ENCODE peak calls at places on chromosomes 4 and X, in nine cellular contexts. L is cardiac muscle cell; B is Peyer's patch; D is vagina; P is GM23338; Q is CD4-positive, alpha-beta T cell; W is stomach; A is RWPE1; F is neural progenitor cell. V is an unnamed sample.

GRCh38 chr4:152535236-152535902 is 523 bp downstream of the FBXW7 start:
- DNase-seq in Q (peak; percentile 21), A (peak; percentile 16), D (no peak), W (no peak), P (peak; percentile 39), L (no peak), B (no peak), F (peak; percentile 55), V (no peak)

GRCh38 chr4:8032381-8032780 is 92.7 kb upstream of the AFAP1 start:
- DNase-seq in W (no peak), Q (no peak), B (no peak), A (no peak), D (no peak), F (no peak), L (no peak), P (no peak), V (no peak)

GRCh38 chr4:47061435-47061834 is 30.1 kb downstream of the GABRB1 start:
- DNase-seq in D (no peak), B (no peak), A (no peak), Q (no peak), W (no peak), L (no peak), P (no peak), F (no peak), V (peak; percentile 39)

GRCh38 chr4:87975466-87975865 is at the start of gene SPP1:
- DNase-seq in F (peak; percentile 74), B (no peak), A (no peak), D (no peak), W (no peak), L (peak; percentile 28), Q (no peak), P (peak; percentile 87), V (no peak)

GRCh38 chrX:94655180-94655579 is 981.2 kb downstream of the FAM133A start:
- DNase-seq in F (no peak), D (no peak), P (no peak), W (no peak), Q (no peak), L (peak; percentile 3), B (no peak), A (no peak), V (no peak)

GRCh38 chr4:132593717-132594400 is 555.2 kb upstream of the PCDH10 start:
- DNase-seq in Q (no peak), L (no peak), D (no peak), F (no peak), P (no peak), A (peak; percentile 13), W (no peak), B (no peak), V (no peak)

GRCh38 chr4:70203601-70204000 is 8.1 kb downstream of the ODAM start:
- DNase-seq in B (no peak), W (no peak), L (no peak), Q (no peak), P (no peak), A (no peak), F (no peak), D (no peak), V (no peak)

GRCh38 chrX:24619647-24620046 is 27.5 kb downstream of the PCYT1B start:
- DNase-seq in Q (no peak), B (no peak), D (no peak), P (no peak), L (peak; percentile 74), A (no peak), W (no peak), F (no peak), V (peak; percentile 0)

GRCh38 chr4:3878678-3879077 is 112.5 kb downstream of the ADRA2C start:
- DNase-seq in L (no peak), F (no peak), P (no peak), A (no peak), Q (no peak), D (no peak), W (no peak), B (no peak), V (no peak)

GRCh38 chr4:3877236-3877635 is 111.1 kb downstream of the ADRA2C start:
- DNase-seq in B (no peak), W (no peak), F (no peak), L (no peak), P (no peak), Q (no peak), A (no peak), D (no peak), V (no peak)

GRCh38 chr4:3879681-3880594 is 113.8 kb downstream of the ADRA2C start:
- DNase-seq in Q (peak; percentile 15), D (no peak), L (peak; percentile 18), F (no peak), W (peak; percentile 26), A (no peak), B (peak; percentile 55), P (peak; percentile 57), V (no peak)

GRCh38 chr4:3875466-3875865 is 109.3 kb downstream of the ADRA2C start:
- DNase-seq in A (no peak), P (no peak), F (no peak), B (no peak), Q (no peak), D (no peak), L (no peak), W (no peak), V (no peak)

DNA sequence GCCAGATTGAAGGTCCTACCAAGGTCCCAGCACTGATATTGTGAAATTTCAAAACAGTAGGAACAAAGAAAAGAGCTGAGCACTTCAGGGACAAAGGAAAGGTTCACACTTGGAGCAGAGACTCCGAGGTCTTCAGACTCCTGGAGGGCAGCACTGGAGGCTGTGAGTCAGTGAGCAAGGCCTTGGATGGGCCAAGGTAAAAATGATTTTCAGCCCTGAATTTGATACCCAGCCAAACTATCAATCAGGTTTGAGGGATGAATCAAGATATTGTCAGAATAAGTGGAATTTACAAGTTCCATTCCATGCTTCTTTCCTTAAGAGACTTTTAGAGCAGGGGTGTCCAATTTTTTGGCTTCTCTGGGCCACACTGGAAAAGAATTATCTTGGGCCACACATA is 111.7 kb downstream of the ADRA2C start:
- DNase-seq in L (no peak), W (no peak), D (no peak), B (no peak), Q (no peak), F (no peak), A (no peak), P (no peak), V (no peak)
- TF ChIP-seq CTCF in L (no peak), W (no peak), D (no peak), B (no peak), Q (no peak), F (no peak), A (no peak), P (no peak), V (no peak)

GRCh38 chrX:9440116-9440844 is 24.6 kb upstream of the TBL1X start:
- DNase-seq in Q (no peak), A (no peak), L (no peak), F (no peak), D (no peak), B (no peak), P (no peak), W (no peak), V (no peak)

GRCh38 chrX:9438950-9439494 is 25.8 kb upstream of the TBL1X start:
- DNase-seq in P (no peak), F (no peak), L (no peak), W (no peak), D (no peak), A (no peak), B (no peak), Q (no peak), V (no peak)

GRCh38 chrX:9433596-9433995 is 31.3 kb upstream of the TBL1X start:
- DNase-seq in W (no peak), B (no peak), Q (no peak), L (no peak), A (no peak), P (no peak), F (no peak), D (no peak), V (no peak)

GRCh38 chrX:9434151-9434550 is 30.7 kb upstream of the TBL1X start:
- DNase-seq in Q (no peak), B (no peak), L (no peak), P (no peak), W (no peak), A (no peak), F (no peak), D (no peak), V (no peak)

GRCh38 chrX:9436812-9437211 is 28.0 kb upstream of the TBL1X start:
- DNase-seq in F (no peak), P (no peak), W (no peak), B (no peak), D (no peak), A (no peak), L (no peak), Q (no peak), V (no peak)
- H3K27ac ChIP-seq in F (no peak overlapping the region), P (no peak overlapping the region), W (no peak overlapping the region), B (no peak overlapping the region), D (no peak overlapping the region), A (no peak overlapping the region), L (no peak overlapping the region), Q (no peak overlapping the region), V (no peak overlapping the region)

GRCh38 chr4:105587851-105588250 is 35.4 kb downstream of the ARHGEF38 start:
- DNase-seq in B (no peak), A (no peak), F (no peak), P (no peak), W (no peak), D (no peak), L (no peak), Q (no peak), V (no peak)

GRCh38 chr4:105588252-105588651 is 35.8 kb downstream of the ARHGEF38 start:
- DNase-seq in W (no peak), Q (no peak), B (no peak), A (no peak), P (no peak), F (no peak), L (no peak), D (no peak), V (no peak)

DNA sequence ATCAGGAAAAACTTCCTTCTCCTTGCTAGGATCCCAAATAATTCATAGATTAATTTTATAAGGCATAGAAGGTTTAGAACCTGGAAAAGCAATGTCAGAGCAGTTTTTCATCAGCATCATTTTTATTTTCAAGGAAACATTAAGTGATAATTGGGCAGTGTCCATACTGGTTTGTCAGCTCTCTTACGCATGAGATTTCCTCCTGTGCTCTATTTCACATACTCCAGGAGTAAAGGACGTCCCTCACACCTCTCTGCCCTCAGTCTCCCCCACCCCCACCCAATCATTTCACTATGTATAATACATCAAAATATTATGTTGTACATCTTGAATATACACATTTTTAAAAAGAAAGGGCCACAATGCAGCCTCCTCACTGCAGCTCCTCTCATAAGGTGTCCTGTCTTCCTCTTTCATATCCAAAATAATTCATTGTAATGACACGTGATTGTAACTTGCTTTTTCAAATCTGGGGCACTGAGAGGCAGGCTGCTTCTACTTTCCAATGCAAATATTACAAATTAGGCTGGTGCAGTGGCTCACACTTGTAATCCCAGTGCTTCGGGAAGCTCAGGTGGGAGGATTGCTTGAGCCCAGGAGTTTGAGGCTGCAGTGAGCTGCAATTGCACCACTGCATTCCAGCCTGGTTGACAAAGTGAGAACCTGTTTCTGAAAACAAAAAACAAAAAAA is 34.4 kb downstream of the ARHGEF38 start:
- DNase-seq in Q (no peak), F (no peak), A (no peak), B (no peak), P (no peak), L (no peak), W (no peak), D (no peak), V (no peak)
- TF ChIP-seq CTCF in Q (no peak), F (no peak), A (no peak), B (no peak), P (no peak), L (no peak), W (no peak), D (no peak), V (no peak)

DNA sequence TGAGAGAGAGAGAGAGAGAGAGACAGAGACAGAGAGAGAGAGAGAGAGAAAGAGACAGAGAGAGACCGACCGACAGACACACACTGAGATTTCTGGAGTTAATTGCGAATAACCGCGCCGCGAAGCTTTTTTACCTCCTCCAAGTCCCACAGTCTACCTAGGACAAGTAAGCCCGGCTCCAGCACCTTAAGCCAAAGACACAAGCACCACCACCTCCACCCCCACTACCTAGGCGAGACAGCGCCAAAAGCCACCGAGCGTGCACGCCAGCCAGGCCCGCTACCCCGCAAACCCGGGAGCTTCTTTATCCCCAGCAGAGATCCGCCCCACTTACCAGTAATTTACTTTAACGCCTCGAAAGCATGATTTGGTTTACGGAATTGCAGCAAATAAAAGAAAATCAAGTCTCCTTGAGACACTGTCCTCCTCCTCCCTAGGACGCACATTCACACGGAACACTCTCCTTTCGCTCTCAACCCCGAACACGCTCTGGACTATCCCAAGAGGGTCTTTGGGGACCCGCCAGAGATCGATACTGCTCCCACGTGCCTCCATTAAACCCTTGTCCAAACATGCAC is 649.6 kb upstream of the DIPK2B start:
- DNase-seq in Q (no peak), F (peak; percentile 36), P (peak; percentile 21), A (no peak), L (peak; percentile 1), B (no peak), W (no peak), D (no peak), V (no peak)
- H3K27ac ChIP-seq in Q (no peak overlapping the region), F (no peak overlapping the region), P (peak overlapping the region; percentile 85), A (peak overlapping the region; percentile 91), L (no peak overlapping the region), B (no peak overlapping the region), W (peak overlapping the region; percentile 47), D (peak overlapping the region; percentile 21), V (peak overlapping the region; percentile 31)

V was measured in AG04450.